ENCODE peak calls at places on chromosomes 4 and X, in seven cellular contexts. One of them, this sample, is unnamed.

GRCh38 chr4:31557444-31557843 is 837.3 kb downstream of the PCDH7 start:
- DNase-seq in upper lobe of left lung: no peak
- DNase-seq in HCT116: no peak
- DNase-seq in adrenal gland: no peak
- DNase-seq in tibial nerve: no peak
- DNase-seq in spleen: no peak
- DNase-seq in gastrocnemius medialis: no peak
- DNase-seq in this sample: no peak

GRCh38 chr4:3418029-3418762 is 23.6 kb upstream of the HGFAC start:
- DNase-seq in upper lobe of left lung: no peak
- DNase-seq in HCT116: no peak
- DNase-seq in adrenal gland: no peak
- DNase-seq in tibial nerve: no peak
- DNase-seq in spleen: peak; percentile 66
- DNase-seq in gastrocnemius medialis: no peak
- DNase-seq in this sample: no peak

GRCh38 chr4:61204353-61204752 is 4.2 kb downstream of the ADGRL3 start:
- DNase-seq in upper lobe of left lung: no peak
- DNase-seq in HCT116: no peak
- DNase-seq in adrenal gland: no peak
- DNase-seq in tibial nerve: no peak
- DNase-seq in spleen: no peak
- DNase-seq in gastrocnemius medialis: no peak
- DNase-seq in this sample: no peak

GRCh38 chr4:147799986-147800555 is 68.2 kb downstream of the ARHGAP10 start:
- DNase-seq in upper lobe of left lung: no peak
- DNase-seq in HCT116: no peak
- DNase-seq in adrenal gland: no peak
- DNase-seq in tibial nerve: no peak
- DNase-seq in spleen: no peak
- DNase-seq in gastrocnemius medialis: no peak
- DNase-seq in this sample: no peak

GRCh38 chrX:7270018-7270417 is 122.1 kb upstream of the PUDP start:
- DNase-seq in upper lobe of left lung: no peak
- DNase-seq in HCT116: no peak
- DNase-seq in adrenal gland: no peak
- DNase-seq in tibial nerve: no peak
- DNase-seq in spleen: no peak
- DNase-seq in gastrocnemius medialis: no peak
- DNase-seq in this sample: no peak

GRCh38 chrX:30039768-30040167 is 175.6 kb upstream of the MAGEB2 start:
- DNase-seq in upper lobe of left lung: no peak
- DNase-seq in HCT116: no peak
- DNase-seq in adrenal gland: no peak
- DNase-seq in tibial nerve: no peak
- DNase-seq in spleen: no peak
- DNase-seq in gastrocnemius medialis: no peak
- DNase-seq in this sample: no peak

GRCh38 chrX:40392599-40392998 is 188.2 kb upstream of the ATP6AP2 start:
- DNase-seq in upper lobe of left lung: no peak
- DNase-seq in HCT116: no peak
- DNase-seq in adrenal gland: no peak
- DNase-seq in tibial nerve: no peak
- DNase-seq in spleen: no peak
- DNase-seq in gastrocnemius medialis: no peak
- DNase-seq in this sample: no peak

GRCh38 chrX:154827624-154828408 is 6.6 kb downstream of the SMIM9 start:
- DNase-seq in upper lobe of left lung: no peak
- DNase-seq in HCT116: no peak
- DNase-seq in adrenal gland: no peak
- DNase-seq in tibial nerve: no peak
- DNase-seq in spleen: no peak
- DNase-seq in gastrocnemius medialis: no peak
- DNase-seq in this sample: no peak

GRCh38 chr4:25696409-25696808 is 40.8 kb downstream of the SLC34A2 start:
- DNase-seq in upper lobe of left lung: no peak
- DNase-seq in HCT116: no peak
- DNase-seq in adrenal gland: no peak
- DNase-seq in tibial nerve: no peak
- DNase-seq in spleen: no peak
- DNase-seq in gastrocnemius medialis: no peak
- DNase-seq in this sample: no peak

GRCh38 chr4:173333658-173334084 is 487 bp downstream of the HMGB2 start:
- DNase-seq in upper lobe of left lung: peak; percentile 63
- DNase-seq in HCT116: no peak
- DNase-seq in adrenal gland: peak; percentile 72
- DNase-seq in tibial nerve: peak; percentile 22
- DNase-seq in spleen: peak; percentile 94
- DNase-seq in gastrocnemius medialis: peak; percentile 21
- DNase-seq in this sample: peak; percentile 29

GRCh38 chr4:55931833-55932232 is 16.9 kb upstream of the CEP135 start:
- DNase-seq in upper lobe of left lung: no peak
- DNase-seq in HCT116: no peak
- DNase-seq in adrenal gland: no peak
- DNase-seq in tibial nerve: no peak
- DNase-seq in spleen: no peak
- DNase-seq in gastrocnemius medialis: no peak
- DNase-seq in this sample: no peak

GRCh38 chrX:44896566-44897186 is 23.7 kb downstream of the KDM6A start:
- DNase-seq in upper lobe of left lung: no peak
- DNase-seq in HCT116: no peak
- DNase-seq in adrenal gland: no peak
- DNase-seq in tibial nerve: no peak
- DNase-seq in spleen: no peak
- DNase-seq in gastrocnemius medialis: no peak
- DNase-seq in this sample: no peak

GRCh38 chr4:74474345-74475099 is 29.6 kb downstream of the AREG start:
- DNase-seq in upper lobe of left lung: no peak
- DNase-seq in HCT116: no peak
- DNase-seq in adrenal gland: no peak
- DNase-seq in tibial nerve: no peak
- DNase-seq in spleen: no peak
- DNase-seq in gastrocnemius medialis: no peak
- DNase-seq in this sample: no peak

GRCh38 chr4:11847161-11847560 is 418.5 kb upstream of the HS3ST1 start:
- DNase-seq in upper lobe of left lung: no peak
- DNase-seq in HCT116: no peak
- DNase-seq in adrenal gland: no peak
- DNase-seq in tibial nerve: no peak
- DNase-seq in spleen: no peak
- DNase-seq in gastrocnemius medialis: no peak
- DNase-seq in this sample: no peak

GRCh38 chr4:1577818-1578217 is 106.3 kb downstream of the FAM53A start:
- DNase-seq in upper lobe of left lung: no peak
- DNase-seq in HCT116: no peak
- DNase-seq in adrenal gland: no peak
- DNase-seq in tibial nerve: no peak
- DNase-seq in spleen: peak; percentile 82
- DNase-seq in gastrocnemius medialis: no peak
- DNase-seq in this sample: no peak

GRCh38 chrX:10216208-10216607 is 59.4 kb downstream of the CLCN4 start:
- DNase-seq in upper lobe of left lung: no peak
- DNase-seq in HCT116: no peak
- DNase-seq in adrenal gland: no peak
- DNase-seq in tibial nerve: no peak
- DNase-seq in spleen: no peak
- DNase-seq in gastrocnemius medialis: no peak
- DNase-seq in this sample: no peak

GRCh38 chr4:1975880-1976279 is 32.9 kb downstream of the NELFA start:
- DNase-seq in upper lobe of left lung: no peak
- DNase-seq in HCT116: no peak
- DNase-seq in adrenal gland: no peak
- DNase-seq in tibial nerve: no peak
- DNase-seq in spleen: peak; percentile 32
- DNase-seq in gastrocnemius medialis: no peak
- DNase-seq in this sample: no peak

GRCh38 chr4:186566068-186566467 is 10.7 kb upstream of the MTNR1A start:
- DNase-seq in upper lobe of left lung: no peak
- DNase-seq in HCT116: no peak
- DNase-seq in adrenal gland: no peak
- DNase-seq in tibial nerve: no peak
- DNase-seq in spleen: no peak
- DNase-seq in gastrocnemius medialis: no peak
- DNase-seq in this sample: no peak

GRCh38 chr4:95124906-95125504 is 367.2 kb downstream of the BMPR1B start:
- DNase-seq in upper lobe of left lung: peak; percentile 25
- DNase-seq in HCT116: peak; percentile 56
- DNase-seq in adrenal gland: peak; percentile 22
- DNase-seq in tibial nerve: peak; percentile 19
- DNase-seq in spleen: no peak
- DNase-seq in gastrocnemius medialis: no peak
- DNase-seq in this sample: no peak

GRCh38 chr4:123986268-123986798 is 589.7 kb downstream of the SPRY1 start:
- DNase-seq in upper lobe of left lung: no peak
- DNase-seq in HCT116: no peak
- DNase-seq in adrenal gland: no peak
- DNase-seq in tibial nerve: peak; percentile 43
- DNase-seq in spleen: no peak
- DNase-seq in gastrocnemius medialis: peak; percentile 51
- DNase-seq in this sample: no peak

GRCh38 chr4:165472943-165473676 is 94.3 kb downstream of the CPE start:
- DNase-seq in upper lobe of left lung: no peak
- DNase-seq in HCT116: no peak
- DNase-seq in adrenal gland: no peak
- DNase-seq in tibial nerve: no peak
- DNase-seq in spleen: no peak
- DNase-seq in gastrocnemius medialis: no peak
- DNase-seq in this sample: no peak

GRCh38 chr4:78220283-78220682 is 163.2 kb downstream of the FRAS1 start:
- DNase-seq in upper lobe of left lung: no peak
- DNase-seq in HCT116: no peak
- DNase-seq in adrenal gland: no peak
- DNase-seq in tibial nerve: no peak
- DNase-seq in spleen: no peak
- DNase-seq in gastrocnemius medialis: no peak
- DNase-seq in this sample: no peak

GRCh38 chr4:121674191-121674590 is 22.6 kb downstream of the ANXA5 start:
- DNase-seq in upper lobe of left lung: no peak
- DNase-seq in HCT116: no peak
- DNase-seq in adrenal gland: no peak
- DNase-seq in tibial nerve: no peak
- DNase-seq in spleen: no peak
- DNase-seq in gastrocnemius medialis: no peak
- DNase-seq in this sample: no peak

GRCh38 chrX:866441-866990 is 235.9 kb downstream of the SHOX start:
- DNase-seq in upper lobe of left lung: no peak
- DNase-seq in HCT116: no peak
- DNase-seq in adrenal gland: no peak
- DNase-seq in tibial nerve: no peak
- DNase-seq in spleen: no peak
- DNase-seq in gastrocnemius medialis: no peak
- DNase-seq in this sample: no peak

GRCh38 chrX:8849462-8849861 is 48.3 kb upstream of the FAM9A start:
- DNase-seq in upper lobe of left lung: no peak
- DNase-seq in HCT116: no peak
- DNase-seq in adrenal gland: no peak
- DNase-seq in tibial nerve: no peak
- DNase-seq in spleen: no peak
- DNase-seq in gastrocnemius medialis: no peak
- DNase-seq in this sample: no peak

GRCh38 chrX:143058096-143058495 is 32.4 kb downstream of the SPANXN4 start:
- DNase-seq in upper lobe of left lung: no peak
- DNase-seq in HCT116: no peak
- DNase-seq in adrenal gland: no peak
- DNase-seq in tibial nerve: no peak
- DNase-seq in spleen: no peak
- DNase-seq in gastrocnemius medialis: no peak
- DNase-seq in this sample: no peak

GRCh38 chr4:138609943-138610350 is 367.8 kb upstream of the SLC7A11 start:
- DNase-seq in upper lobe of left lung: no peak
- DNase-seq in HCT116: no peak
- DNase-seq in adrenal gland: peak; percentile 11
- DNase-seq in tibial nerve: no peak
- DNase-seq in spleen: no peak
- DNase-seq in gastrocnemius medialis: no peak
- DNase-seq in this sample: no peak

GRCh38 chr4:148072789-148073188 is 340.9 kb downstream of the ARHGAP10 start:
- DNase-seq in upper lobe of left lung: no peak
- DNase-seq in HCT116: no peak
- DNase-seq in adrenal gland: no peak
- DNase-seq in tibial nerve: no peak
- DNase-seq in spleen: no peak
- DNase-seq in gastrocnemius medialis: no peak
- DNase-seq in this sample: no peak

GRCh38 chr4:121724671-121725070 is 27.9 kb upstream of the ANXA5 start:
- DNase-seq in upper lobe of left lung: no peak
- DNase-seq in HCT116: no peak
- DNase-seq in adrenal gland: no peak
- DNase-seq in tibial nerve: no peak
- DNase-seq in spleen: no peak
- DNase-seq in gastrocnemius medialis: no peak
- DNase-seq in this sample: no peak

GRCh38 chr4:41859106-41859505 is 76.1 kb upstream of the TMEM33 start:
- DNase-seq in upper lobe of left lung: no peak
- DNase-seq in HCT116: no peak
- DNase-seq in adrenal gland: no peak
- DNase-seq in tibial nerve: no peak
- DNase-seq in spleen: no peak
- DNase-seq in gastrocnemius medialis: no peak
- DNase-seq in this sample: no peak
- H3K27me3 ChIP-seq in upper lobe of left lung: no peaks in the 10 kb centered on the region
- H3K27me3 ChIP-seq in HCT116: no peaks in the 10 kb centered on the region
- H3K27me3 ChIP-seq in adrenal gland: no peaks in the 10 kb centered on the region
- H3K27me3 ChIP-seq in tibial nerve: no peaks in the 10 kb centered on the region
- H3K27me3 ChIP-seq in spleen: peaks cover 70% of the 10 kb centered on the region
- H3K27me3 ChIP-seq in gastrocnemius medialis: peaks cover 18% of the 10 kb centered on the region
- H3K27me3 ChIP-seq in this sample: peaks cover 5% of the 10 kb centered on the region

DNA sequence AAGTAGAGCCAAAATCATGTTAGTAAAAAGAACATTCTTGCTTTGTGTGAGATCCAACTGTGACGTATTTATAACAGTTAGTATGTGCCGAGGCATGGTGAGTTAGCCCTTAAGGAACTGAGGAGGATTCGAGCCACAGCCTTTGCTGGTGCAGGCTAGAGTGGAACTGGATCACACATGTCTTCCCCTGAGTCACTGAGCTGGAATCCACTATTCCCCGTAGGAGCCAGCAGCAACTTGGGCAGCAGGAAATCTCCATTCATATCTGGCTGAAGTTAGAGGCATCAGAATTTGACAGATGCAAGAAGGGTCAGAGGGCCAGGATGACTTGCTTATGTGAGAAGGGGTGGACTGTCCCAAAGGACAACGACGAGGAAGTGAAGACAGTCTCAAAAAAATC is 144.5 kb upstream of the KIT start:
- DNase-seq in upper lobe of left lung: no peak
- DNase-seq in HCT116: no peak
- DNase-seq in adrenal gland: peak; percentile 20
- DNase-seq in tibial nerve: no peak
- DNase-seq in spleen: no peak
- DNase-seq in gastrocnemius medialis: no peak
- DNase-seq in this sample: peak; percentile 20
- H3K4me1 ChIP-seq in upper lobe of left lung: no peaks in the 10 kb centered on the region
- H3K4me1 ChIP-seq in HCT116: no peaks in the 10 kb centered on the region
- H3K4me1 ChIP-seq in adrenal gland: peaks cover 13% of the 10 kb centered on the region
- H3K4me1 ChIP-seq in tibial nerve: no peaks in the 10 kb centered on the region
- H3K4me1 ChIP-seq in spleen: no peaks in the 10 kb centered on the region
- H3K4me1 ChIP-seq in gastrocnemius medialis: no peaks in the 10 kb centered on the region
- H3K4me1 ChIP-seq in this sample: no peaks in the 10 kb centered on the region

GRCh38 chrX:118839334-118839958 is 15.8 kb downstream of the ZCCHC12 start:
- DNase-seq in upper lobe of left lung: peak; percentile 85
- DNase-seq in HCT116: peak; percentile 19
- DNase-seq in adrenal gland: peak; percentile 86
- DNase-seq in tibial nerve: peak; percentile 84
- DNase-seq in spleen: peak; percentile 90
- DNase-seq in gastrocnemius medialis: peak; percentile 55
- DNase-seq in this sample: peak; percentile 41
- TF ChIP-seq POLR2A in upper lobe of left lung: no peak
- TF ChIP-seq POLR2A in HCT116: no peak
- TF ChIP-seq POLR2A in adrenal gland: no peak
- TF ChIP-seq POLR2A in tibial nerve: no peak
- TF ChIP-seq POLR2A in spleen: no peak
- TF ChIP-seq POLR2A in gastrocnemius medialis: no peak
- TF ChIP-seq POLR2A in this sample: no peak

GRCh38 chr4:145071560-145071959 is 26.4 kb downstream of the ANAPC10 start:
- DNase-seq in upper lobe of left lung: no peak
- DNase-seq in HCT116: no peak
- DNase-seq in adrenal gland: no peak
- DNase-seq in tibial nerve: no peak
- DNase-seq in spleen: no peak
- DNase-seq in gastrocnemius medialis: no peak
- DNase-seq in this sample: no peak
- H3K27me3 ChIP-seq in upper lobe of left lung: no peaks in the 10 kb centered on the region
- H3K27me3 ChIP-seq in HCT116: no peaks in the 10 kb centered on the region
- H3K27me3 ChIP-seq in adrenal gland: no peaks in the 10 kb centered on the region
- H3K27me3 ChIP-seq in tibial nerve: no peaks in the 10 kb centered on the region
- H3K27me3 ChIP-seq in spleen: no peaks in the 10 kb centered on the region
- H3K27me3 ChIP-seq in gastrocnemius medialis: no peaks in the 10 kb centered on the region
- H3K27me3 ChIP-seq in this sample: no peaks in the 10 kb centered on the region